ENCODE peak calls at places on chromosomes 4 and X, in nine cellular contexts. S is transverse colon, Q is gastrocnemius medialis, O is astrocyte of the spinal cord, L is choroid plexus epithelial cell, K is heart left ventricle, A is left lung, P is endodermal cell, B is GM06990. M is an unnamed sample.

GRCh38 chr4:144903953-144904711 is 193.9 kb downstream of the ANAPC10 start:
- DNase-seq in K (no peak), P (no peak), S (no peak), B (no peak), L (peak), Q (no peak), A (no peak), O (peak), M (no peak)

GRCh38 chr4:130077275-130077674 is 981.3 kb downstream of the C4orf33 start:
- DNase-seq in B (no peak), S (no peak), K (no peak), L (no peak), A (no peak), O (peak), P (no peak), Q (no peak), M (no peak)

GRCh38 chrX:38804481-38805293 is 3.4 kb downstream of the MID1IP1 start:
- DNase-seq in B (peak), A (peak), P (peak), O (no peak), K (peak), S (peak), L (peak), Q (peak), M (peak)

GRCh38 chr4:123350191-123350544 is 46.4 kb upstream of the SPRY1 start:
- DNase-seq in K (no peak), P (peak), L (peak), A (no peak), S (peak), O (peak), B (no peak), Q (no peak), M (no peak)

GRCh38 chr4:160026720-160027119 is 923.8 kb downstream of the RAPGEF2 start:
- DNase-seq in A (no peak), K (no peak), P (peak), Q (no peak), L (peak), B (no peak), O (peak), S (no peak), M (no peak)

GRCh38 chrX:30308263-30309138 is 689 bp downstream of the NR0B1 start:
- DNase-seq in K (no peak), A (peak), O (peak), Q (no peak), B (no peak), P (peak), L (peak), S (no peak), M (peak)

GRCh38 chr4:88445252-88445651 is 11.7 kb upstream of the HERC5 start:
- DNase-seq in B (no peak), A (no peak), Q (no peak), O (no peak), S (no peak), L (no peak), P (no peak), K (no peak), M (no peak)

GRCh38 chr4:25638221-25638601 is 17.4 kb upstream of the SLC34A2 start:
- DNase-seq in K (no peak), A (no peak), O (no peak), L (no peak), Q (no peak), S (no peak), B (no peak), P (no peak), M (no peak)

GRCh38 chr4:144782345-144782744 is 136.4 kb downstream of the HHIP start:
- DNase-seq in A (no peak), S (no peak), K (no peak), O (peak), P (no peak), B (no peak), L (no peak), Q (no peak), M (no peak)

GRCh38 chrX:107712231-107713204 is 63.1 kb downstream of the TSC22D3 start:
- DNase-seq in B (no peak), S (peak), O (peak), A (no peak), Q (peak), L (peak), K (no peak), P (peak), M (no peak)

GRCh38 chr4:152510349-152511147 is 25.3 kb downstream of the FBXW7 start:
- DNase-seq in P (no peak), B (no peak), S (no peak), A (no peak), K (no peak), Q (no peak), L (no peak), O (no peak), M (peak)

GRCh38 chr4:6422105-6422504 is 50.3 kb downstream of the PPP2R2C start:
- DNase-seq in A (peak), S (no peak), L (no peak), P (no peak), B (no peak), K (no peak), O (no peak), Q (no peak), M (no peak)

GRCh38 chrX:152895724-152896420 is 2.0 kb upstream of the ZNF185 start:
- DNase-seq in O (no peak), L (no peak), P (peak), A (no peak), K (no peak), S (peak), Q (no peak), B (no peak), M (no peak)

DNA sequence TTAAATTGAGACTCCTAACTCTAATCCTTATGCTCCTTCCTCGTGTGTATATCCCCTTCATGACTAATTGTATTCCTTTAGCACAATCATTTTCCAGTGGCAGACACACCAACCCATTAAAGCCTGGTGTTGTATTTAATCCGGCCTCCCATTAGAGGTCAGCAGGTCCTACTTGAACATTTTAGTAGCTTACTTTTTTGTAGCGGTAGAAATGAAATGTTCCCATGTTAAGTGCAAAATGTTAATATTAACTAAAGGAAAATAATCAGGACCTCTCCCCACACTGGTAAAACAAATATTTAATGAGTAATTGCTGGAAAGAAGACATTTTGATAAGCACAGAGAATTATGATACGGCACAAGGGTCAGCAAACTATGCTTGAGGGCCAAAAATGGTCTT is 3.4 kb downstream of the RAB33B start:
- DNase-seq in S (no peak), A (no peak), K (no peak), L (no peak), O (no peak), Q (no peak), P (no peak), B (no peak), M (no peak)
- TF ChIP-seq CTCF in S (no peak), A (no peak), K (no peak), L (no peak), O (no peak), Q (no peak), P (no peak), B (no peak), M (no peak)

GRCh38 chr4:126718161-126718560 is 914.6 kb upstream of the INTU start:
- DNase-seq in L (no peak), Q (no peak), P (no peak), A (no peak), K (no peak), B (no peak), O (no peak), S (no peak), M (peak)

GRCh38 chr4:126719803-126720202 is 913.0 kb upstream of the INTU start:
- DNase-seq in O (no peak), Q (no peak), K (no peak), A (no peak), S (no peak), P (no peak), L (no peak), B (no peak), M (no peak)

GRCh38 chr4:126715067-126715466 is 917.7 kb upstream of the INTU start:
- DNase-seq in L (no peak), P (no peak), A (no peak), B (no peak), O (no peak), S (no peak), Q (no peak), K (no peak), M (no peak)

GRCh38 chr4:126710935-126711334 is 921.8 kb upstream of the INTU start:
- DNase-seq in P (no peak), A (no peak), O (no peak), K (no peak), L (no peak), B (no peak), S (no peak), Q (no peak), M (no peak)

DNA sequence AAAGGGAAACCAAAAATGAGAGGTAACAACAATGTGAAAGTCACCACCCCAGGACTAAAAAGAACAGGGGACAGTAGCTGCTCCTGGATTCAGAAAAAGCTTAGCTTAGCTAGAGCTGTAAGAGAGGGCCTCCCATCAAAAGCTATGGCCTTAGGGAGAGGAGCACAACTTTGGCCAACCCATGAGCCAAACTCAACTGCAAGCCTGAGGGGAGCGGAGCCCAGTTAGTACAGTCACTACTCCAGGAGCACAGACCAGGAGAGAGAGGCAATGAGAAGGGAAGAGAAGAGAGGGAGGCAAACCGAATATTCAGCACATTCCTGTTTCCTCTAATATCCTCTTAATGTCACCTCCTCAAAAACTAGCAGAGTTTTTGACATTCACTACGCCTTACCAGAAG is 917.1 kb upstream of the INTU start:
- DNase-seq in K (no peak), P (no peak), O (no peak), L (no peak), Q (no peak), A (no peak), S (no peak), B (no peak), M (no peak)
- TF ChIP-seq CTCF in K (no peak), P (no peak), O (no peak), L (no peak), Q (no peak), A (no peak), S (no peak), B (no peak), M (no peak)

GRCh38 chr4:74663631-74664030 is 130.7 kb downstream of the BTC start:
- DNase-seq in P (no peak), A (no peak), S (no peak), O (no peak), L (no peak), K (no peak), Q (no peak), B (no peak), M (no peak)

GRCh38 chr4:74667944-74668343 is 126.4 kb downstream of the BTC start:
- DNase-seq in Q (no peak), A (no peak), K (no peak), O (no peak), P (no peak), L (no peak), B (no peak), S (no peak), M (no peak)

GRCh38 chr4:74661427-74662171 is 132.7 kb downstream of the BTC start:
- DNase-seq in P (no peak), K (no peak), B (no peak), L (peak), A (no peak), S (no peak), Q (no peak), O (peak), M (no peak)

GRCh38 chr4:74667438-74667837 is 126.9 kb downstream of the BTC start:
- DNase-seq in S (no peak), O (no peak), A (no peak), P (no peak), B (no peak), Q (no peak), L (no peak), K (no peak), M (no peak)

GRCh38 chr4:74665346-74665745 is 129.0 kb downstream of the BTC start:
- DNase-seq in Q (no peak), B (no peak), K (no peak), S (no peak), O (no peak), P (peak), A (no peak), L (no peak), M (no peak)
- TF ChIP-seq CTCF in Q (no peak), B (no peak), K (no peak), S (no peak), O (no peak), P (no peak), A (no peak), L (no peak), M (no peak)

GRCh38 chrX:101407748-101408529 is at the start of the genes GLA and HNRNPH2:
- DNase-seq in O (peak), P (peak), A (peak), S (peak), Q (peak), B (peak), K (peak), L (peak), M (peak)
- TF ChIP-seq CTCF in O (no peak), P (no peak), A (no peak), S (no peak), Q (peak), B (no peak), K (no peak), L (peak), M (no peak)

GRCh38 chr4:14247767-14248166 is 620.2 kb upstream of the BOD1L1 start:
- DNase-seq in L (no peak), O (no peak), A (no peak), P (no peak), Q (no peak), B (no peak), K (no peak), S (no peak), M (no peak)
- TF ChIP-seq CTCF in L (no peak), O (no peak), A (no peak), P (no peak), Q (no peak), B (no peak), K (no peak), S (no peak), M (no peak)

GRCh38 chr4:182795446-182796238 is 121.5 kb downstream of the DCTD start:
- DNase-seq in K (no peak), P (no peak), S (no peak), L (no peak), A (no peak), Q (no peak), O (no peak), B (no peak), M (no peak)
- TF ChIP-seq CTCF in K (no peak), P (no peak), S (no peak), L (no peak), A (no peak), Q (no peak), O (no peak), B (no peak), M (no peak)

GRCh38 chr4:8912506-8912905 is 40.9 kb upstream of the HMX1 start:
- DNase-seq in K (peak), L (no peak), S (no peak), P (no peak), Q (no peak), A (peak), O (no peak), B (no peak), M (no peak)

GRCh38 chr4:8910822-8911310 is 39.2 kb upstream of the HMX1 start:
- DNase-seq in S (no peak), A (peak), O (no peak), Q (no peak), L (no peak), P (peak), K (peak), B (no peak), M (no peak)

GRCh38 chr4:8910100-8910821 is 38.6 kb upstream of the HMX1 start:
- DNase-seq in Q (no peak), A (peak), P (peak), L (no peak), O (no peak), B (no peak), K (peak), S (peak), M (no peak)

GRCh38 chr4:8912089-8912455 is 40.4 kb upstream of the HMX1 start:
- DNase-seq in Q (no peak), S (no peak), B (no peak), A (peak), K (no peak), O (no peak), L (no peak), P (no peak), M (no peak)

GRCh38 chr4:8911311-8912088 is 39.9 kb upstream of the HMX1 start:
- DNase-seq in P (peak), B (no peak), Q (no peak), K (peak), A (peak), S (peak), L (no peak), O (no peak), M (no peak)
- TF ChIP-seq CTCF in P (no peak), B (no peak), Q (no peak), K (no peak), A (no peak), S (no peak), L (no peak), O (no peak), M (no peak)

DNA sequence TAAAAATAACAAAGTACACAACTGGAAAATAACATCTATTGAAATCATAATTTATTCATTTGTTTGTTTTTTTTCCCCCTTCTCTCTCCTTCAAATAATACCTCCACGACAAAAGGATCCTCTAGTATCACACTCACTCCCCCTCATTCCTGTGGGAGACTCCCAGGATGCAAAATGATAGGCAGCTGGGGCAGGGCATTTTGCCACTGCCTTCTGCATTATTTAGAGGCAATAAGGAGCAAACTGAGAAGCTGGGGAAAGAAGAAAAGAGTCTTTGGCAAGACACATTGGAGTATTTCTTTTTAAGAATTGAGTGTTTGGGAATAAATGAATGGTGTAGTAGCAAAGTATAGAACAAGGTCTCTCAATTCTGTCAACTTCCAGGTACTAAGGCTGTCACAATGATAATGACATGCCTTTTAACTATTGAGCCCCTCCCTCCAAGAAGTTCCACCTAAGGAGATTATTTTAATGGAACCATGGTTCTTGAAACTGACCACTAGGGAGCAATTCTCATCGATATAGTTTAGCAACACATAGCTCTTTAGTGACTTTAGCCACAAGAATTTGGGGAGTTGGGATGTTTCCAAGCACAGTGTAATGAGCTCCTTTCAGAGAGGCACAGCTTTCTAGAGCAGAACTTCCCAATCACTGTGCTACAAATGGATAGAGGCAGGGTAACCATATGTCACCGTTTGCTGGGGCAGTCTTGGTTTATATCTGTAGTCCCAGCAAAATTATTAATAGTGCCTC is 303.3 kb downstream of the FRMPD4 start:
- DNase-seq in S (no peak), P (no peak), Q (no peak), O (peak), B (no peak), L (peak), A (no peak), K (no peak), M (no peak)
- TF ChIP-seq CTCF in S (no peak), P (no peak), Q (no peak), O (no peak), B (no peak), L (no peak), A (no peak), K (no peak), M (no peak)

DNA sequence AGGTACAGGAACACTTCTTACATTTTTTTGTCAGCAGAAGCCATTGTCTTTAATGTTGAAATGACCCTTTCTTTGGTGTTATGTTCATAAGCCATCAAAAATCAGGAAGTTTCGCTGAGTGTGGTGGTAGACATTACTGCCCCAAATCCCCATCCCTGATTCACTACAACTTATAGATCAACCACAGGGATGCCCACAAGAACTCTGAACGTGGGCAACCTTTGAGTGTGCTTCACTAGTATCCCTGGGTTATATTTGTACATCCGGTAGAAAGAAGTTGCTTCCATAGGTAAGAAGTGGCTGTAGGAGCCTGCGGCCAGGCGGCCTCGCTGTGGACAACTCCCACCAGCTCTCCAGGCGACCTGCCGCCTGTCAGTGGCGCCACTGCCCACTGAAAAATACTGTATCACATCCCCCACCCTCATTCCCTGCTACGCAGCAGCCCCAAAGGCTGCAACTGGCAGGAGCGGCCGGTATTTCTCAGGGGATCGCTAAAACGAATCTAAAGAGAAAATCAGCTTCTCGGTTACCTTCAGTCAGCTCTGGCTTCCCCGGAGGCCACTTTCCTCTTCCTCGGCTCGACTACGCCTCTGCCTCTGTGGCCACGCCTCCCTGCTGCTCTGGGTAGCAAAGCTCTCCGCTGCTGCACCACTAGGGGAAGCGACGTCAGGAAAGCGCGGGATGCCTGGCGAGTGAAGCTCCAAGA is 13.9 kb upstream of the ETDC start:
- DNase-seq in Q (peak), S (peak), P (peak), K (peak), O (peak), L (peak), A (peak), B (peak), M (peak)
- TF ChIP-seq CTCF in Q (no peak), S (no peak), P (peak), K (no peak), O (peak), L (peak), A (no peak), B (no peak), M (peak)

GRCh38 chr4:94595880-94596483 is 144.2 kb downstream of the PDLIM5 start:
- DNase-seq in A (no peak), S (no peak), O (peak), Q (no peak), L (peak), K (no peak), B (no peak), P (no peak), M (peak)
- TF ChIP-seq CTCF in A (peak), S (peak), O (peak), Q (peak), L (peak), K (peak), B (peak), P (peak), M (peak)